ENCODE peak calls at places on chromosomes 7 and 10, in seven cellular contexts. J is lower lobe of right lung; H is ELR; T is effector memory CD4-positive, alpha-beta T cell; S is AG09319; Z is Calu3; L is fibroblast of villous mesenchyme. Y is an unnamed sample.

GRCh38 chr10:59229451-59229850 is 53.0 kb downstream of the PHYHIPL start:
- DNase-seq in J (no peak), H (no peak), T (no peak), S (no peak), Z (no peak), L (no peak), Y (no peak)

GRCh38 chr7:146956323-146956722 is 839.7 kb downstream of the CNTNAP2 start:
- DNase-seq in J (no peak), H (no peak), T (no peak), S (no peak), Z (no peak), L (no peak), Y (no peak)

GRCh38 chr7:5780801-5781496 is 514 bp downstream of the RNF216 start:
- DNase-seq in J (peak; percentile 67), H (peak; percentile 54), T (no peak), S (no peak), Z (peak; percentile 55), L (peak; percentile 43), Y (no peak)

GRCh38 chr10:63253040-63253439 is 119.9 kb downstream of the NRBF2 start:
- DNase-seq in J (no peak), H (no peak), T (no peak), S (no peak), Z (no peak), L (no peak), Y (no peak)

GRCh38 chr7:102934670-102935069 is 21.9 kb downstream of the LRRC17 start:
- DNase-seq in J (no peak), H (no peak), T (no peak), S (no peak), Z (no peak), L (no peak), Y (no peak)

GRCh38 chr7:80210400-80210799 is 75.8 kb downstream of the GNAI1 start:
- DNase-seq in J (no peak), H (no peak), T (no peak), S (no peak), Z (no peak), L (peak; percentile 41), Y (no peak)

GRCh38 chr10:67602268-67602950 is 93.6 kb downstream of the CTNNA3 start:
- DNase-seq in J (no peak), H (peak; percentile 88), T (no peak), S (no peak), Z (no peak), L (peak; percentile 45), Y (peak; percentile 50)

GRCh38 chr7:15424468-15424867 is 137.3 kb downstream of the AGMO start:
- DNase-seq in J (no peak), H (peak; percentile 73), T (no peak), S (no peak), Z (no peak), L (no peak), Y (no peak)

GRCh38 chr7:137975768-137976167 is 26.1 kb downstream of the CREB3L2 start:
- DNase-seq in J (no peak), H (no peak), T (no peak), S (no peak), Z (no peak), L (peak; percentile 81), Y (no peak)

GRCh38 chr7:92758796-92759431 is 77.5 kb downstream of the CDK6 start:
- DNase-seq in J (no peak), H (no peak), T (no peak), S (no peak), Z (no peak), L (no peak), Y (no peak)

GRCh38 chr7:33087858-33088257 is 21.3 kb downstream of the RP9 start:
- DNase-seq in J (no peak), H (no peak), T (no peak), S (no peak), Z (no peak), L (no peak), Y (no peak)

GRCh38 chr7:4713183-4713784 is 31.2 kb downstream of the FOXK1 start:
- DNase-seq in J (peak; percentile 60), H (no peak), T (no peak), S (no peak), Z (no peak), L (peak; percentile 85), Y (no peak)

GRCh38 chr7:5397657-5398237 is 25.9 kb downstream of the TNRC18 start:
- DNase-seq in J (no peak), H (peak; percentile 33), T (no peak), S (no peak), Z (no peak), L (no peak), Y (no peak)

GRCh38 chr10:22022257-22023051 is 18.9 kb upstream of the DNAJC1 start:
- DNase-seq in J (peak; percentile 41), H (no peak), T (peak; percentile 29), S (no peak), Z (no peak), L (peak; percentile 95), Y (no peak)

GRCh38 chr7:154832557-154833138 is 170.3 kb downstream of the PAXIP1 start:
- DNase-seq in J (no peak), H (no peak), T (no peak), S (no peak), Z (no peak), L (peak; percentile 18), Y (no peak)

GRCh38 chr10:87930929-87931835 is 67.8 kb downstream of the PTEN start:
- DNase-seq in J (no peak), H (peak; percentile 54), T (no peak), S (no peak), Z (no peak), L (no peak), Y (no peak)

GRCh38 chr10:10223129-10223528 is 794.5 kb upstream of the CELF2 start:
- DNase-seq in J (no peak), H (no peak), T (no peak), S (no peak), Z (no peak), L (no peak), Y (no peak)

GRCh38 chr7:1240917-1241509 is 8.3 kb downstream of the UNCX start:
- DNase-seq in J (no peak), H (no peak), T (no peak), S (no peak), Z (no peak), L (no peak), Y (no peak)

GRCh38 chr7:21620054-21620453 is 77.2 kb downstream of the DNAH11 start:
- DNase-seq in J (no peak), H (peak; percentile 52), T (no peak), S (no peak), Z (no peak), L (no peak), Y (no peak)

GRCh38 chr7:140754506-140754905 is 58.0 kb downstream of the NDUFB2 start:
- DNase-seq in J (no peak), H (no peak), T (no peak), S (no peak), Z (no peak), L (peak; percentile 14), Y (no peak)

GRCh38 chr10:93573051-93573909 is 6.8 kb downstream of the FFAR4 start:
- DNase-seq in J (peak; percentile 64), H (no peak), T (no peak), S (no peak), Z (peak; percentile 35), L (no peak), Y (no peak)

GRCh38 chr10:6347391-6347951 is 144.7 kb downstream of the PFKFB3 start:
- DNase-seq in J (no peak), H (peak; percentile 32), T (peak; percentile 61), S (no peak), Z (no peak), L (no peak), Y (no peak)

GRCh38 chr7:143884978-143885559 is 16.9 kb downstream of the TCAF1 start:
- DNase-seq in J (no peak), H (peak; percentile 77), T (no peak), S (no peak), Z (peak; percentile 45), L (peak; percentile 66), Y (no peak)

GRCh38 chr7:47496064-47496665 is 85.7 kb downstream of the TNS3 start:
- DNase-seq in J (no peak), H (no peak), T (no peak), S (no peak), Z (no peak), L (no peak), Y (no peak)

GRCh38 chr10:73867126-73867807 is 7.1 kb downstream of the CAMK2G start:
- DNase-seq in J (no peak), H (no peak), T (no peak), S (no peak), Z (no peak), L (no peak), Y (no peak)

GRCh38 chr7:151389096-151389767 is 20.6 kb downstream of the WDR86 start:
- DNase-seq in J (peak; percentile 26), H (no peak), T (no peak), S (no peak), Z (no peak), L (no peak), Y (no peak)

GRCh38 chr7:78768859-78769258 is 684.6 kb downstream of the MAGI2 start:
- DNase-seq in J (no peak), H (no peak), T (no peak), S (no peak), Z (no peak), L (no peak), Y (no peak)

GRCh38 chr7:111730476-111731300 is 168.4 kb upstream of the IMMP2L start:
- DNase-seq in J (no peak), H (peak; percentile 59), T (no peak), S (no peak), Z (peak; percentile 23), L (peak; percentile 30), Y (no peak)

GRCh38 chr10:98748298-98748697 is 301.6 kb upstream of the HPS1 start:
- DNase-seq in J (no peak), H (peak; percentile 59), T (no peak), S (no peak), Z (peak; percentile 17), L (peak; percentile 67), Y (peak; percentile 5)

GRCh38 chr10:112352044-112352443 is 21.9 kb upstream of the ACSL5 start:
- DNase-seq in J (no peak), H (no peak), T (no peak), S (no peak), Z (no peak), L (no peak), Y (no peak)

GRCh38 chr10:52486840-52487611 is 172.9 kb downstream of the DKK1 start:
- DNase-seq in J (no peak), H (peak; percentile 96), T (no peak), S (peak; percentile 52), Z (no peak), L (peak; percentile 75), Y (peak; percentile 21)

GRCh38 chr10:117551322-117552155 is 9.0 kb downstream of the EMX2 start:
- DNase-seq in J (no peak), H (no peak), T (no peak), S (no peak), Z (no peak), L (peak; percentile 27), Y (no peak)

GRCh38 chr10:4051011-4051407 is 266.0 kb upstream of the KLF6 start:
- DNase-seq in J (no peak), H (peak; percentile 25), T (no peak), S (no peak), Z (no peak), L (peak; percentile 76), Y (no peak)

GRCh38 chr7:28144266-28144665 is 36.3 kb downstream of the JAZF1 start:
- DNase-seq in J (no peak), H (no peak), T (no peak), S (no peak), Z (peak; percentile 15), L (no peak), Y (no peak)

GRCh38 chr10:689433-690226 is at the start of gene DIP2C:
- DNase-seq in J (peak; percentile 79), H (peak; percentile 77), T (no peak), S (peak; percentile 66), Z (peak; percentile 77), L (peak; percentile 77), Y (no peak)

GRCh38 chr10:49539320-49539885 is 482 bp upstream of the ERCC6 start:
- DNase-seq in J (peak; percentile 60), H (peak; percentile 73), T (no peak), S (no peak), Z (peak; percentile 36), L (peak; percentile 60), Y (no peak)

Y was measured in HFF-Myc.